ENCODE peak calls at places on chromosomes 13 and 19, in four cellular contexts. One of them, this sample, is unnamed.

GRCh38 chr13:78393286-78393685 is 210.1 kb downstream of the POU4F1 start:
- DNase-seq in foreskin fibroblast: no peak
- DNase-seq in NCI-H1105: no peak
- DNase-seq in AG09309: no peak
- DNase-seq in this sample: no peak

GRCh38 chr13:106232680-106233079 is 302.8 kb downstream of the EFNB2 start:
- DNase-seq in foreskin fibroblast: no peak
- DNase-seq in NCI-H1105: peak; percentile 80
- DNase-seq in AG09309: no peak
- DNase-seq in this sample: no peak

GRCh38 chr19:50569023-50569697 is 925 bp upstream of the LRRC4B start:
- DNase-seq in foreskin fibroblast: no peak
- DNase-seq in NCI-H1105: no peak
- DNase-seq in AG09309: no peak
- DNase-seq in this sample: no peak

GRCh38 chr13:112819111-112819510 is 129.3 kb downstream of the ATP11A start:
- DNase-seq in foreskin fibroblast: no peak
- DNase-seq in NCI-H1105: no peak
- DNase-seq in AG09309: no peak
- DNase-seq in this sample: no peak

GRCh38 chr19:2550431-2551171 is 74.7 kb downstream of the GADD45B start:
- DNase-seq in foreskin fibroblast: no peak
- DNase-seq in NCI-H1105: no peak
- DNase-seq in AG09309: no peak
- DNase-seq in this sample: no peak

GRCh38 chr13:65468628-65469027 is 1761.5 kb downstream of the PCDH9 start:
- DNase-seq in foreskin fibroblast: no peak
- DNase-seq in NCI-H1105: no peak
- DNase-seq in AG09309: peak; percentile 1
- DNase-seq in this sample: no peak

GRCh38 chr13:24834902-24835510 is 71.0 kb downstream of the RNF17 start:
- DNase-seq in foreskin fibroblast: no peak
- DNase-seq in NCI-H1105: peak; percentile 27
- DNase-seq in AG09309: no peak
- DNase-seq in this sample: no peak

GRCh38 chr13:25171517-25172302 is at the start of gene AMER2:
- DNase-seq in foreskin fibroblast: peak; percentile 47
- DNase-seq in NCI-H1105: no peak
- DNase-seq in AG09309: no peak
- DNase-seq in this sample: no peak

GRCh38 chr13:78972561-78972960 is 313.6 kb upstream of the OBI1 start:
- DNase-seq in foreskin fibroblast: no peak
- DNase-seq in NCI-H1105: no peak
- DNase-seq in AG09309: no peak
- DNase-seq in this sample: no peak

GRCh38 chr13:23902975-23903905 is 5.9 kb upstream of the C1QTNF9B start:
- DNase-seq in foreskin fibroblast: no peak
- DNase-seq in NCI-H1105: no peak
- DNase-seq in AG09309: no peak
- DNase-seq in this sample: no peak

GRCh38 chr13:113996912-113997745 is 23.3 kb upstream of the C13orf46 start:
- DNase-seq in foreskin fibroblast: no peak
- DNase-seq in NCI-H1105: no peak
- DNase-seq in AG09309: no peak
- DNase-seq in this sample: no peak

GRCh38 chr19:18049390-18049789 is 37.3 kb downstream of the IL12RB1 start:
- DNase-seq in foreskin fibroblast: peak; percentile 64
- DNase-seq in NCI-H1105: no peak
- DNase-seq in AG09309: no peak
- DNase-seq in this sample: no peak

GRCh38 chr19:46107371-46107770 is 17.1 kb downstream of the IGFL3 start:
- DNase-seq in foreskin fibroblast: peak; percentile 20
- DNase-seq in NCI-H1105: no peak
- DNase-seq in AG09309: peak; percentile 43
- DNase-seq in this sample: no peak

GRCh38 chr19:4352701-4353121 is 9.3 kb downstream of the MPND start:
- DNase-seq in foreskin fibroblast: peak; percentile 76
- DNase-seq in NCI-H1105: peak; percentile 34
- DNase-seq in AG09309: no peak
- DNase-seq in this sample: no peak

GRCh38 chr13:98327326-98328314 is 150.6 kb upstream of the RNF113B start:
- DNase-seq in foreskin fibroblast: peak; percentile 37
- DNase-seq in NCI-H1105: no peak
- DNase-seq in AG09309: peak; percentile 33
- DNase-seq in this sample: no peak

GRCh38 chr19:36501973-36502372 is 12.6 kb upstream of the ZNF566 start:
- DNase-seq in foreskin fibroblast: no peak
- DNase-seq in NCI-H1105: no peak
- DNase-seq in AG09309: no peak
- DNase-seq in this sample: no peak

GRCh38 chr19:10321874-10322835 is 6.3 kb upstream of the FDX2 start:
- DNase-seq in foreskin fibroblast: no peak
- DNase-seq in NCI-H1105: no peak
- DNase-seq in AG09309: no peak
- DNase-seq in this sample: no peak

This sample was measured in NCI-H1417 treated with DMSO at 0.1 percent for 48 hours.